ENCODE peak calls at places on chromosomes 5 and 9, in nine cellular contexts. W, X, R, N, U, F, M, Q and S are unnamed samples.

GRCh38 chr9:12972608-12973589 is 198.1 kb downstream of the LURAP1L start:
- DNase-seq in W (no peak), X (no peak), R (no peak), N (no peak), U (no peak), F (no peak), M (no peak), Q (peak), S (no peak)

GRCh38 chr5:93512799-93513198 is 68.2 kb downstream of the NR2F1-AS1 start:
- DNase-seq in W (no peak), X (no peak), R (peak), N (no peak), U (no peak), F (no peak), M (no peak), Q (no peak), S (no peak)

GRCh38 chr9:72271617-72272478 is 93.2 kb downstream of the ZFAND5 start:
- DNase-seq in W (no peak), X (peak), R (peak), N (peak), U (peak), F (no peak), M (peak), Q (no peak), S (peak)

GRCh38 chr5:34660444-34660843 is 4.3 kb downstream of the RAI14 start:
- DNase-seq in W (no peak), X (no peak), R (peak), N (no peak), U (no peak), F (no peak), M (no peak), Q (no peak), S (no peak)

GRCh38 chr5:150723845-150724244 is 23.0 kb upstream of the RBM22 start:
- DNase-seq in W (no peak), X (no peak), R (peak), N (no peak), U (no peak), F (no peak), M (no peak), Q (no peak), S (no peak)

GRCh38 chr9:16612627-16613026 is 257.8 kb downstream of the BNC2 start:
- DNase-seq in W (no peak), X (no peak), R (peak), N (no peak), U (no peak), F (no peak), M (no peak), Q (no peak), S (no peak)

GRCh38 chr9:94568972-94569712 is 14.3 kb downstream of the PCAT7 start:
- DNase-seq in W (no peak), X (no peak), R (no peak), N (no peak), U (no peak), F (no peak), M (no peak), Q (no peak), S (no peak)

GRCh38 chr9:88746029-88746743 is 211.2 kb downstream of the NXNL2 start:
- DNase-seq in W (no peak), X (no peak), R (peak), N (no peak), U (no peak), F (no peak), M (no peak), Q (peak), S (peak)

GRCh38 chr9:95641591-95641990 is 124.8 kb upstream of the PTCH1 start:
- DNase-seq in W (no peak), X (no peak), R (no peak), N (no peak), U (no peak), F (peak), M (no peak), Q (no peak), S (no peak)

GRCh38 chr9:11064853-11065252 is 452.1 kb upstream of the PTPRD start:
- DNase-seq in W (no peak), X (no peak), R (no peak), N (no peak), U (no peak), F (no peak), M (no peak), Q (no peak), S (peak)

GRCh38 chr9:38183994-38184568 is 115.1 kb upstream of the SHB start:
- DNase-seq in W (no peak), X (no peak), R (peak), N (no peak), U (no peak), F (no peak), M (no peak), Q (no peak), S (no peak)

GRCh38 chr9:131395027-131395744 is 1.3 kb downstream of the PRRC2B start:
- DNase-seq in W (peak), X (peak), R (no peak), N (peak), U (peak), F (no peak), M (peak), Q (peak), S (no peak)

GRCh38 chr9:84493284-84493947 is 152.9 kb upstream of the SLC28A3 start:
- DNase-seq in W (no peak), X (peak), R (no peak), N (no peak), U (no peak), F (no peak), M (no peak), Q (no peak), S (no peak)

GRCh38 chr5:179801304-179802206 is 5.1 kb downstream of the MGAT4B start:
- DNase-seq in W (peak), X (peak), R (no peak), N (peak), U (peak), F (no peak), M (peak), Q (peak), S (peak)

GRCh38 chr5:25458628-25459027 is 813.9 kb upstream of the CDH10 start:
- DNase-seq in W (no peak), X (no peak), R (peak), N (no peak), U (no peak), F (no peak), M (no peak), Q (no peak), S (no peak)

GRCh38 chr5:65801332-65801731 is 79.3 kb downstream of the NLN start:
- DNase-seq in W (no peak), X (no peak), R (peak), N (no peak), U (no peak), F (no peak), M (no peak), Q (no peak), S (no peak)

GRCh38 chr5:128193676-128194390 is 110.3 kb downstream of the SLC12A2 start:
- DNase-seq in W (no peak), X (no peak), R (no peak), N (no peak), U (no peak), F (no peak), M (no peak), Q (no peak), S (no peak)

GRCh38 chr5:36492998-36493655 is 113.3 kb upstream of the SLC1A3 start:
- DNase-seq in W (no peak), X (no peak), R (peak), N (no peak), U (no peak), F (no peak), M (no peak), Q (no peak), S (no peak)

GRCh38 chr9:3516667-3517330 is 9.0 kb downstream of the RFX3 start:
- DNase-seq in W (no peak), X (no peak), R (no peak), N (no peak), U (no peak), F (no peak), M (no peak), Q (no peak), S (no peak)

GRCh38 chr5:157471709-157472108 is 11.7 kb downstream of the NIPAL4 start:
- DNase-seq in W (no peak), X (peak), R (peak), N (peak), U (no peak), F (no peak), M (peak), Q (no peak), S (peak)

GRCh38 chr5:73201547-73202513 is 28.8 kb downstream of the TMEM174 start:
- DNase-seq in W (peak), X (peak), R (peak), N (peak), U (peak), F (peak), M (peak), Q (peak), S (peak)

GRCh38 chr5:134059758-134060495 is 54.6 kb upstream of the TCF7 start:
- DNase-seq in W (no peak), X (no peak), R (no peak), N (no peak), U (no peak), F (no peak), M (no peak), Q (no peak), S (no peak)

GRCh38 chr9:127397722-127398647 is 1.0 kb downstream of the SLC2A8 start:
- DNase-seq in W (peak), X (peak), R (no peak), N (peak), U (no peak), F (no peak), M (peak), Q (peak), S (peak)

GRCh38 chr5:123444016-123444415 is 20.8 kb upstream of the CEP120 start:
- DNase-seq in W (no peak), X (no peak), R (no peak), N (no peak), U (no peak), F (no peak), M (no peak), Q (no peak), S (no peak)

GRCh38 chr5:144139586-144139985 is 30.9 kb downstream of the YIPF5 start:
- DNase-seq in W (no peak), X (no peak), R (no peak), N (no peak), U (no peak), F (no peak), M (no peak), Q (no peak), S (no peak)

GRCh38 chr5:179893958-179894895 is 13.5 kb downstream of the TBC1D9B start:
- DNase-seq in W (no peak), X (no peak), R (no peak), N (no peak), U (no peak), F (no peak), M (no peak), Q (no peak), S (no peak)

GRCh38 chr9:34663296-34663590 is 786 bp upstream of the CCL27 start:
- DNase-seq in W (no peak), X (no peak), R (no peak), N (no peak), U (no peak), F (no peak), M (no peak), Q (no peak), S (no peak)

GRCh38 chr9:124498499-124499146 is 8.6 kb downstream of the NR5A1 start:
- DNase-seq in W (no peak), X (no peak), R (no peak), N (no peak), U (no peak), F (no peak), M (no peak), Q (no peak), S (no peak)

GRCh38 chr9:77534376-77535057 is 113.6 kb downstream of the GNA14 start:
- DNase-seq in W (no peak), X (peak), R (no peak), N (no peak), U (no peak), F (no peak), M (no peak), Q (no peak), S (no peak)

GRCh38 chr9:77927265-77927664 is 104.3 kb downstream of the GNAQ start:
- DNase-seq in W (no peak), X (no peak), R (peak), N (no peak), U (no peak), F (no peak), M (no peak), Q (no peak), S (no peak)

GRCh38 chr5:82225525-82226172 is 52.5 kb downstream of the RPS23 start:
- DNase-seq in W (peak), X (peak), R (peak), N (peak), U (peak), F (no peak), M (peak), Q (peak), S (peak)

GRCh38 chr5:140926903-140927573 is 939 bp downstream of the PCDHAC1 start:
- DNase-seq in W (no peak), X (peak), R (no peak), N (no peak), U (no peak), F (no peak), M (no peak), Q (peak), S (peak)

GRCh38 chr9:109865521-109865920 is 85.5 kb downstream of the PALM2AKAP2 start:
- DNase-seq in W (no peak), X (no peak), R (peak), N (no peak), U (no peak), F (no peak), M (no peak), Q (no peak), S (no peak)

GRCh38 chr9:10062629-10063395 is 550.0 kb downstream of the PTPRD start:
- DNase-seq in W (no peak), X (no peak), R (peak), N (no peak), U (no peak), F (no peak), M (no peak), Q (no peak), S (no peak)

GRCh38 chr5:111757582-111758283 is 739 bp upstream of the NREP start:
- DNase-seq in W (peak), X (peak), R (peak), N (peak), U (peak), F (peak), M (peak), Q (peak), S (peak)

GRCh38 chr5:180027449-180028089 is 44.0 kb downstream of the RNF130 start:
- DNase-seq in W (no peak), X (no peak), R (no peak), N (no peak), U (no peak), F (no peak), M (no peak), Q (no peak), S (no peak)